ENCODE peak calls at places on chromosomes 13 and 19, in nine cellular contexts. V, P, U, J, O, H, E, M and N are unnamed samples.

GRCh38 chr19:10517361-10517759 is at the start of gene S1PR5:
- DNase-seq in E (no peak), P (no peak), H (no peak), J (no peak), U (no peak), V (no peak), M (peak; percentile 77), O (no peak), N (no peak)

GRCh38 chr19:45164577-45165335 is 4.0 kb upstream of the NKPD1 start:
- DNase-seq in O (peak; percentile 44), V (peak; percentile 83), U (peak; percentile 62), H (no peak), M (peak; percentile 75), P (peak; percentile 48), E (peak; percentile 85), J (no peak), N (peak; percentile 53)

GRCh38 chr13:105817498-105817897 is 718.0 kb downstream of the EFNB2 start:
- DNase-seq in O (no peak), J (no peak), P (no peak), M (no peak), H (no peak), U (no peak), E (no peak), V (no peak), N (no peak)

GRCh38 chr19:32870154-32870573 is 597 bp upstream of the SLC7A9 start:
- DNase-seq in U (no peak), E (no peak), M (no peak), H (peak; percentile 50), P (no peak), O (no peak), V (no peak), J (no peak), N (no peak)

GRCh38 chr19:54532528-54532927 is 29.9 kb downstream of the LAIR2 start:
- DNase-seq in E (no peak), J (no peak), M (no peak), U (no peak), O (no peak), H (no peak), P (no peak), V (no peak), N (no peak)

GRCh38 chr19:21749090-21749489 is 18.3 kb downstream of the ZNF100 start:
- DNase-seq in E (peak; percentile 8), H (no peak), O (no peak), V (no peak), U (no peak), P (no peak), M (no peak), J (no peak), N (no peak)

GRCh38 chr13:86446311-86446710 is 647.1 kb upstream of the SLITRK6 start:
- DNase-seq in P (no peak), J (no peak), V (no peak), E (peak; percentile 10), O (no peak), M (no peak), H (no peak), U (no peak), N (no peak)

GRCh38 chr13:33259296-33259695 is 26.3 kb downstream of the STARD13 start:
- DNase-seq in O (no peak), U (no peak), J (no peak), P (no peak), V (no peak), M (no peak), H (no peak), E (no peak), N (no peak)

GRCh38 chr13:59358014-59358413 is 805.7 kb downstream of the DIAPH3 start:
- DNase-seq in V (no peak), M (no peak), H (no peak), O (peak; percentile 66), P (no peak), J (no peak), E (no peak), U (no peak), N (no peak)

GRCh38 chr19:584240-585001 is 5.3 kb upstream of the HCN2 start:
- DNase-seq in U (no peak), H (no peak), M (peak; percentile 86), E (peak; percentile 61), J (no peak), V (no peak), O (no peak), P (no peak), N (peak; percentile 27)

GRCh38 chr13:52809310-52809769 is 39.1 kb downstream of the PCDH8 start:
- DNase-seq in P (peak; percentile 49), V (peak; percentile 72), H (no peak), O (peak; percentile 99), J (no peak), E (peak; percentile 48), M (peak; percentile 93), U (peak; percentile 29), N (no peak)

GRCh38 chr19:43784251-43784980 is 3.6 kb upstream of the KCNN4 start:
- DNase-seq in P (peak; percentile 67), E (peak; percentile 75), O (peak; percentile 1), V (peak; percentile 77), J (no peak), H (peak; percentile 70), U (peak; percentile 67), M (no peak), N (peak; percentile 52)

GRCh38 chr19:10352764-10353671 is 13.6 kb upstream of the ICAM3 start:
- DNase-seq in P (no peak), H (peak; percentile 68), O (no peak), U (no peak), V (no peak), M (peak; percentile 40), E (peak; percentile 40), J (no peak), N (no peak)

GRCh38 chr19:474126-475078 is 13.6 kb upstream of the SHC2 start:
- DNase-seq in M (no peak), O (no peak), J (no peak), U (no peak), V (no peak), E (no peak), H (no peak), P (no peak), N (no peak)

GRCh38 chr19:18921593-18921992 is 2.1 kb downstream of the DDX49 start:
- DNase-seq in U (no peak), E (no peak), P (no peak), M (no peak), V (no peak), H (no peak), O (no peak), J (no peak), N (no peak)

GRCh38 chr13:36101157-36101556 is 30.0 kb downstream of the DCLK1 start:
- DNase-seq in J (no peak), E (no peak), P (no peak), V (no peak), H (no peak), M (no peak), O (no peak), U (no peak), N (no peak)

GRCh38 chr13:52348983-52349780 is 56.8 kb downstream of the THSD1 start:
- DNase-seq in M (no peak), U (no peak), O (no peak), J (peak; percentile 55), E (peak; percentile 48), V (peak; percentile 73), H (no peak), P (peak; percentile 94), N (no peak)

GRCh38 chr19:3725640-3726310 is 17.6 kb downstream of the TJP3 start:
- DNase-seq in V (peak; percentile 73), H (no peak), J (no peak), M (no peak), E (no peak), P (peak; percentile 17), O (no peak), U (no peak), N (no peak)

GRCh38 chr19:7618771-7619510 is 10.4 kb downstream of the XAB2 start:
- DNase-seq in O (no peak), J (no peak), M (no peak), P (no peak), V (no peak), H (no peak), U (no peak), E (no peak), N (no peak)

GRCh38 chr19:28971011-28971410 is 241.9 kb downstream of the UQCRFS1 start:
- DNase-seq in O (no peak), U (no peak), E (peak; percentile 56), P (no peak), M (no peak), H (no peak), J (no peak), V (no peak), N (no peak)

GRCh38 chr19:52336117-52336811 is at the start of gene ZNF610:
- DNase-seq in P (peak; percentile 48), V (no peak), U (peak; percentile 83), J (peak; percentile 28), E (peak; percentile 89), H (peak; percentile 93), M (no peak), O (peak; percentile 65), N (peak; percentile 59)

GRCh38 chr19:17081672-17082630 is 6.4 kb downstream of the MYO9B start:
- DNase-seq in U (no peak), O (no peak), V (no peak), H (peak; percentile 89), M (no peak), E (peak; percentile 53), J (no peak), P (no peak), N (no peak)

GRCh38 chr13:80469841-80470378 is 129.0 kb upstream of the SPRY2 start:
- DNase-seq in J (no peak), O (no peak), H (peak; percentile 92), P (no peak), U (no peak), V (no peak), E (peak; percentile 97), M (no peak), N (no peak)

GRCh38 chr13:107466326-107466725 is 749.0 kb downstream of the LIG4 start:
- DNase-seq in V (no peak), E (no peak), P (peak; percentile 66), J (no peak), U (no peak), O (no peak), H (no peak), M (no peak), N (no peak)

GRCh38 chr13:23020246-23020843 is 160.4 kb upstream of the SGCG start:
- DNase-seq in H (no peak), V (peak; percentile 61), P (peak; percentile 47), U (peak; percentile 8), M (peak; percentile 52), O (peak; percentile 21), J (peak; percentile 3), E (peak; percentile 67), N (no peak)

GRCh38 chr19:54114340-54114826 is 1.1 kb downstream of the TFPT start:
- DNase-seq in O (peak; percentile 42), P (no peak), U (no peak), V (no peak), J (no peak), E (peak; percentile 51), M (peak; percentile 70), H (no peak), N (peak; percentile 41)

GRCh38 chr19:12649941-12650340 is 16.6 kb downstream of the MAN2B1 start:
- DNase-seq in O (no peak), H (no peak), V (no peak), M (no peak), J (no peak), P (no peak), E (no peak), U (no peak), N (no peak)

GRCh38 chr19:31957711-31958110 is 387.7 kb upstream of the ZNF507 start:
- DNase-seq in E (no peak), P (no peak), O (no peak), J (no peak), U (no peak), M (no peak), V (no peak), H (no peak), N (no peak)